ENCODE peak calls at places on chromosomes 2 and 18, in four cellular contexts. B is IMR-90, L is K562, N is GM12878. K is an unnamed sample.

GRCh38 chr2:162297925-162298552 is 20.4 kb downstream of the IFIH1 start:
- DNase-seq in N (no peak), L (peak), B (peak), K (peak)

GRCh38 chr2:239598011-239598731 is 197.4 kb upstream of the HDAC4 start:
- DNase-seq in B (no peak), N (no peak), L (no peak), K (no peak)

GRCh38 chr2:65024149-65024829 is 31.9 kb upstream of the CEP68 start:
- DNase-seq in N (no peak), L (peak), B (peak), K (no peak)

GRCh38 chr18:21740474-21740723 is 193 bp upstream of the MIB1 start:
- DNase-seq in B (peak), N (no peak), L (peak), K (peak)

GRCh38 chr2:150811259-150811912 is 323.9 kb upstream of the RND3 start:
- DNase-seq in L (no peak), B (peak), N (no peak), K (no peak)

GRCh38 chr18:62631173-62631572 is 84.2 kb upstream of the PHLPP1 start:
- DNase-seq in B (no peak), N (no peak), L (no peak), K (no peak)

GRCh38 chr2:57908736-57909161 is 137.9 kb upstream of the VRK2 start:
- DNase-seq in L (no peak), B (no peak), N (peak), K (no peak)

GRCh38 chr2:219099319-219099718 is 38.6 kb upstream of the IHH start:
- DNase-seq in L (no peak), N (no peak), B (peak), K (no peak)

GRCh38 chr2:21195326-21195725 is 71.6 kb downstream of the TDRD15 start:
- DNase-seq in L (no peak), N (no peak), B (no peak), K (no peak)

GRCh38 chr18:69840445-69840844 is 107.2 kb downstream of the CD226 start:
- DNase-seq in L (no peak), N (no peak), B (peak), K (no peak)

GRCh38 chr18:44849361-44849760 is 168.7 kb downstream of the SETBP1 start:
- DNase-seq in L (no peak), B (no peak), N (no peak), K (no peak)

GRCh38 chr2:176068037-176068832 is 15.5 kb downstream of the EVX2 start:
- DNase-seq in N (no peak), B (no peak), L (no peak), K (no peak)

GRCh38 chr2:43018179-43019024 is 208.0 kb downstream of the ZFP36L2 start:
- DNase-seq in B (peak), N (no peak), L (peak), K (peak)

GRCh38 chr2:119008108-119008507 is 66.1 kb downstream of the MARCO start:
- DNase-seq in N (no peak), L (peak), B (no peak), K (peak)

GRCh38 chr2:61419129-61419528 is 51.8 kb downstream of the USP34 start:
- DNase-seq in B (no peak), L (no peak), N (no peak), K (no peak)

GRCh38 chr2:109513230-109513629 is 100.5 kb downstream of the SEPTIN10 start:
- DNase-seq in L (no peak), B (no peak), N (no peak), K (no peak)

GRCh38 chr2:69571189-69571588 is 72.3 kb downstream of the AAK1 start:
- DNase-seq in B (no peak), N (no peak), L (no peak), K (no peak)

GRCh38 chr18:9792565-9793226 is 84.6 kb downstream of the RAB31 start:
- DNase-seq in L (peak), B (no peak), N (no peak), K (peak)

GRCh38 chr2:47257837-47258436 is 102.8 kb upstream of the STPG4 start:
- DNase-seq in L (no peak), B (no peak), N (no peak), K (no peak)

GRCh38 chr2:214652473-214652872 is 157.0 kb downstream of the BARD1 start:
- DNase-seq in L (no peak), N (no peak), B (no peak), K (no peak)

GRCh38 chr2:70805987-70806386 is 14.4 kb downstream of the CLEC4F start:
- DNase-seq in N (no peak), B (no peak), L (no peak), K (no peak)

GRCh38 chr2:64888591-64889309 is 100.4 kb upstream of the SLC1A4 start:
- DNase-seq in L (peak), B (peak), N (no peak), K (peak)

GRCh38 chr2:19685713-19686112 is 216.1 kb downstream of the TTC32 start:
- DNase-seq in L (no peak), B (no peak), N (no peak), K (no peak)

DNA sequence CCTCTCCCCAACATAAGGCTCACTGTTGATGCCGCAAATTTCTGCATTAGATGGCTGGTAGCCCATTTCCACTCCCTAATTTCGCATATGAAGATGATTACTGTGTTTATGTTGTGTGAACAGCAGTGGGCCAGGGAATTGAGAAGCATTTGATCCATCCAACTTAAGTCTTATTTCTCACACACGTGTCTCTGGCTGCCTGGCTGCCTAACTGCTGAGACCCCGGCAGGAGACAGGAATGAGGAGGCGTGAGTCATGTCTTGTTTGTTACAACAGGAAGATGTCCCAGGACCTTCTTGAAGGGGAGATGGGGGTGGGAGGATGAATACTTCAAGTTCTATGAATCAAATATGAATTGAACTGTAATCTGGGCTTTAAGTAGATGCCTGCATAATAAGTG is 294.0 kb downstream of the ALK start:
- DNase-seq in B (peak), N (no peak), L (no peak), K (no peak)
- TF ChIP-seq ELK1 in B (no peak), N (no peak), L (no peak), K (no peak)

GRCh38 chr2:224722777-224723176 is 6.6 kb upstream of the CCDC195 start:
- DNase-seq in N (no peak), B (no peak), L (no peak), K (no peak)
- TF ChIP-seq ELK1 in N (no peak), B (no peak), L (no peak), K (no peak)

GRCh38 chr2:106978647-106979046 is 92.7 kb upstream of the ST6GAL2 start:
- DNase-seq in L (no peak), B (no peak), N (no peak), K (no peak)
- TF ChIP-seq ELK1 in L (no peak), B (no peak), N (no peak), K (no peak)

DNA sequence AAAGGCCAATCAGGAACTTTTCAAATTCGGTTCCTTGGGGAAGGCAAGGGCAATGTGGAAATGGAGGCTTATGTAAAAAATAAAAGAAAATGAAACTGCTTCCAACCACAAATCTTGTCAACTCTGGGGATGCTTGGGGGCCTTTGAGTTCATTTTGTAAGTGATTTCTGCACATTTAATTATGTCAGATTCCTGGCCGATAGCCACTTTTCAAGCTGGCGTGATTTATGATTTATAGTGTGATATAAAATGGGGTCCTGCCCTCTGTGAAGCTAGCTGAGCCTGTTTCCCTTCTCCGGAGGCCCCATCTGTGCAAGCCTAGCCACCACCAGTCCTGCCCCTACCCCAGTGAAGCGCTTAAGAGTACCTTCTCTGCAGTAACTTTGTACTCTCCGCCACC is 39.3 kb upstream of the SIX3 start:
- DNase-seq in N (no peak), L (no peak), B (no peak), K (no peak)
- TF ChIP-seq ELK1 in N (no peak), L (no peak), B (no peak), K (no peak)

K was measured in A549.